ENCODE peak calls at places on chromosomes 4 and X, in ten cellular contexts. H, A, S, Z, F, R, O, L, X and J are unnamed samples.

GRCh38 chrX:20306668-20307067 is 40.0 kb upstream of the RPS6KA3 start:
- DNase-seq in H (no peak), A (no peak), S (no peak), Z (no peak), F (no peak), R (no peak), O (no peak), L (no peak), X (no peak), J (no peak)

GRCh38 chrX:104469771-104470170 is 96.2 kb upstream of the IL1RAPL2 start:
- DNase-seq in H (no peak), A (no peak), S (no peak), Z (no peak), F (no peak), R (no peak), O (no peak), L (no peak), X (no peak), J (no peak)

GRCh38 chr4:125388653-125389052 is 73.9 kb downstream of the FAT4 start:
- DNase-seq in H (no peak), A (no peak), S (peak; percentile 71), Z (no peak), F (peak; percentile 93), R (no peak), O (no peak), L (no peak), X (peak; percentile 77), J (peak; percentile 79)

GRCh38 chr4:118772149-118773081 is 63.5 kb downstream of the SEC24D start:
- DNase-seq in H (no peak), A (no peak), S (peak; percentile 63), Z (no peak), F (peak; percentile 72), R (no peak), O (no peak), L (no peak), X (peak; percentile 79), J (peak; percentile 74)

GRCh38 chr4:154822775-154823174 is 41.7 kb downstream of the RBM46 start:
- DNase-seq in H (no peak), A (no peak), S (peak; percentile 79), Z (no peak), F (peak; percentile 79), R (no peak), O (no peak), L (no peak), X (peak; percentile 87), J (peak; percentile 88)

GRCh38 chrX:154411322-154411980 is at the start of gene TAFAZZIN:
- DNase-seq in H (peak; percentile 74), A (peak; percentile 75), S (peak; percentile 62), Z (peak; percentile 89), F (peak; percentile 60), R (peak; percentile 70), O (peak; percentile 75), L (peak; percentile 73), X (peak; percentile 49), J (peak; percentile 50)

GRCh38 chr4:26807330-26807729 is 53.3 kb upstream of the STIM2 start:
- DNase-seq in H (no peak), A (no peak), S (no peak), Z (no peak), F (peak; percentile 24), R (no peak), O (no peak), L (no peak), X (no peak), J (peak; percentile 40)

GRCh38 chrX:3712080-3712869 is 1.2 kb downstream of the PRKX start:
- DNase-seq in H (no peak), A (peak; percentile 18), S (peak; percentile 22), Z (no peak), F (peak; percentile 36), R (no peak), O (no peak), L (no peak), X (peak; percentile 50), J (peak; percentile 40)

GRCh38 chr4:113901994-113902787 is 77.3 kb downstream of the ARSJ start:
- DNase-seq in H (peak; percentile 87), A (no peak), S (peak; percentile 14), Z (peak; percentile 78), F (no peak), R (peak; percentile 66), O (no peak), L (no peak), X (no peak), J (no peak)

GRCh38 chr4:139853309-139853708 is 187.7 kb downstream of the MGST2 start:
- DNase-seq in H (no peak), A (no peak), S (no peak), Z (no peak), F (no peak), R (no peak), O (no peak), L (no peak), X (no peak), J (no peak)

GRCh38 chr4:79198886-79199591 is 126.8 kb downstream of the NAA11 start:
- DNase-seq in H (no peak), A (no peak), S (no peak), Z (no peak), F (no peak), R (no peak), O (no peak), L (no peak), X (no peak), J (no peak)

GRCh38 chr4:106264331-106264728 is 51.7 kb downstream of the TBCK start:
- DNase-seq in H (no peak), A (no peak), S (peak; percentile 58), Z (no peak), F (no peak), R (no peak), O (no peak), L (no peak), X (no peak), J (no peak)

GRCh38 chrX:39398973-39399268 is 597.7 kb downstream of the MID1IP1 start:
- DNase-seq in H (no peak), A (peak; percentile 9), S (no peak), Z (peak; percentile 54), F (no peak), R (no peak), O (no peak), L (no peak), X (peak; percentile 1), J (no peak)

GRCh38 chrX:87664381-87664780 is 146.8 kb downstream of the KLHL4 start:
- DNase-seq in H (no peak), A (no peak), S (peak; percentile 41), Z (no peak), F (peak; percentile 56), R (no peak), O (no peak), L (no peak), X (peak; percentile 63), J (peak; percentile 46)

GRCh38 chrX:1416965-1417760 is 25.2 kb upstream of the SLC25A6 start:
- DNase-seq in H (no peak), A (no peak), S (no peak), Z (peak; percentile 22), F (no peak), R (no peak), O (no peak), L (no peak), X (no peak), J (no peak)

GRCh38 chrX:74421181-74422028 is at the start of gene SLC16A2:
- DNase-seq in H (peak; percentile 47), A (peak; percentile 81), S (peak; percentile 68), Z (peak; percentile 68), F (peak; percentile 72), R (peak; percentile 43), O (peak; percentile 60), L (peak; percentile 72), X (peak; percentile 73), J (peak; percentile 71)
- H3K4me3 ChIP-seq in H (peak within 1 kb of the TSS; percentile 69), A (peak within 1 kb of the TSS; percentile 70), S (peak within 1 kb of the TSS; percentile 54), Z (peak within 1 kb of the TSS; percentile 49), F (peak within 1 kb of the TSS; percentile 60), R (peak within 1 kb of the TSS; percentile 49), O (peak within 1 kb of the TSS; percentile 55), L (peak within 1 kb of the TSS; percentile 42), X (peak within 1 kb of the TSS; percentile 72), J (peak within 1 kb of the TSS; percentile 55)

GRCh38 chr4:174665799-174666198 is 143.5 kb upstream of the HPGD start:
- DNase-seq in H (no peak), A (no peak), S (peak; percentile 63), Z (no peak), F (no peak), R (no peak), O (no peak), L (no peak), X (no peak), J (no peak)
- TF ChIP-seq CTCF in H (no peak), A (no peak), S (no peak), Z (no peak), F (no peak), R (no peak), O (no peak), L (no peak), X (no peak), J (no peak)

DNA sequence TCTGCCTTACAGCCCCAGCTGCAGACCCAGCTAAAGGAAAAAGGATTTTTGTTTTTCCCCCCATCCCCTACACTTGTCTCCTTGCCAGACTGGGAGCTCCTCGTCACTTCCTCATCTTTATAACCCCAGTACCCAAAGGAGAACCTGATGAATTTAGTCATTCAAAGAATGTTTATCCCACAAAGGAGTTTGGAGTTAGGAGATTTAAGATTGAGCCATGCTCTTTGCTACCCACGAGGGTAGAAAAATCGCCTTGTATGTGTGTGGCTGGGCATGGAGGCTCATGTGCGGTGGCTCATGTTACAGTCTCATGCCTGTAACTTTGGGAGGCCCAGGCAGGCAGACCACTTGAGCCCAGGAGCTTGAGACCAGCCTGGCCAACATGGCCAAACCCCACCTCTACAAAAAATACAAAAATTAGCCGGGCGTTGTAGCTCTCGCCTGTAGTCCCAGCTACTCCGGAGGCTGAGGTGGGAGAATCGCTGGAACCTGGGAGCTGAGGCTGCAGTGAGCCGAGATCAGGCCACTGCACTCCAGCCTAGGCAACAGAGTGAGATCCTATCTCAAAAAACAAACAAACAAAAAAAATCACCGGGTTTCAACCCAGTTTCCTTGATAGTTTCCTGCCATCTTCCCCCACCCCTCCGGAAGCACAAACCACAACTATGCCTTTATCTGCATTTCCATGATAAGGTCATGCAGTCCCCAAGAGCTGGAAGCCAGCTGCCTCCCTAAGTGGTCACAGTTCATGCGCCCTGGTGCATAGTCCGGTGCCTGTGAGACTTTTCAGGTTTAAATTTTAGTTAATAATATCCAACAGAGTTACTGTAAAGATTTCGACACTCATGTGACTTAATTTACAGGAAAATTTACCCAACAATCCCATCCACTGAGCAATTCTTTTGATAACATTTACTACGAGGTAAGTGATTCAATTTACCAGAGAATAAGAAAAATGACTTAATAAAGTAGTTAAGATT is 1.5 kb downstream of the CFAP97 start:
- DNase-seq in H (no peak), A (no peak), S (no peak), Z (no peak), F (peak; percentile 58), R (no peak), O (no peak), L (no peak), X (peak; percentile 61), J (peak; percentile 27)
- H3K4me3 ChIP-seq in H (peak overlapping the region; percentile 88), A (peak overlapping the region; percentile 14), S (peak overlapping the region; percentile 61), Z (peak overlapping the region; percentile 78), F (peak overlapping the region; percentile 32), R (no peak overlapping the region), O (no peak overlapping the region), L (no peak overlapping the region), X (peak overlapping the region; percentile 48), J (peak overlapping the region; percentile 65)

DNA sequence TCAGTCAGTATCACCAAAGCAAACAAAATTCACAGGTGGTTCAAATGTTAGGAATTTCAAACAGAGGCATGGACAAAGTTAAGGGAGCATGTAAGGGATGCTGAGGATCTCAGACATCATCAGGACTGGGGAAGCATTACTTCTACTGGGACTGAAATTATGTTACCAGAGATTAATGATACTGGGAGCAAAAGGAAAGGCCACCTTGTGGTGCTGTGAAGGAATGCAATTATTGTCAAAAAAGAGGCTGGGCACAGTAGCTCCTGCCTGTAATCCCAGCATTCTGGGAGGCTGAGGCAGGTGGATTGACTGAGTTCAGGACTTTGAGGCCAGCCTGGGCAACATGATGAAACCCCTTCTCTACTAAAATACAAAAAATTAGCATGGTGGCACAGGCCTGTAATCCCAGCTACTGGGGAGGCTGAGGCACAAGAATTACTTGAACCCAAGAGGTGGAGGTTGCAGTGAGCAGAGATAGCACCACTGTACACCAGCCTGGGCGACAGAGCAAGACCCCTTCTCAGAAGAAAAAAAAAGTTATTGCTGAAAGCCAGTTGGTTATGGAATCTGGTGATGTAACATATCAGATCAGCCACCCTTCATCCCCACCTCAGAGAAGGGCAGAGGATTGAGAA is 954.3 kb downstream of the PCDH7 start:
- DNase-seq in H (no peak), A (no peak), S (peak; percentile 45), Z (no peak), F (peak; percentile 10), R (no peak), O (no peak), L (no peak), X (peak; percentile 51), J (peak; percentile 22)
- TF ChIP-seq CTCF in H (peak; percentile 34), A (peak; percentile 47), S (peak; percentile 76), Z (peak; percentile 40), F (peak; percentile 44), R (no peak), O (no peak), L (no peak), X (peak; percentile 61), J (peak; percentile 52)